ENCODE peak calls at places on chromosomes 6 and 20, in seven cellular contexts. V is cardiac fibroblast, U is HFFc6, I is H1, B is AG10803, H is GM06990, K is AG09309. X is an unnamed sample.

GRCh38 chr20:32672982-32673727 is 586 bp downstream of the C20orf203 start:
- DNase-seq in V (no peak), U (no peak), I (no peak), B (no peak), H (peak; percentile 81), K (no peak), X (no peak)

GRCh38 chr6:159766923-159767322 is 5.1 kb downstream of the ACAT2 start:
- DNase-seq in V (no peak), U (no peak), I (no peak), B (no peak), H (no peak), K (no peak), X (no peak)

GRCh38 chr6:156028310-156029131 is 572.9 kb upstream of the NOX3 start:
- DNase-seq in V (no peak), U (peak; percentile 41), I (no peak), B (peak; percentile 31), H (no peak), K (no peak), X (no peak)

GRCh38 chr20:56995635-56996075 is 270.8 kb downstream of the BMP7 start:
- DNase-seq in V (no peak), U (no peak), I (peak; percentile 49), B (no peak), H (no peak), K (no peak), X (peak; percentile 41)

GRCh38 chr6:118596774-118597332 is 48.8 kb downstream of the PLN start:
- DNase-seq in V (no peak), U (no peak), I (no peak), B (no peak), H (no peak), K (no peak), X (no peak)

GRCh38 chr6:169985121-169986015 is 233.9 kb downstream of the ERMARD start:
- DNase-seq in V (no peak), U (no peak), I (no peak), B (no peak), H (no peak), K (no peak), X (no peak)

GRCh38 chr6:95352064-95352463 is 225.3 kb upstream of the MANEA start:
- DNase-seq in V (peak; percentile 21), U (no peak), I (no peak), B (no peak), H (no peak), K (no peak), X (no peak)

GRCh38 chr6:118171852-118172251 is 264.8 kb downstream of the SLC35F1 start:
- DNase-seq in V (no peak), U (no peak), I (no peak), B (no peak), H (no peak), K (no peak), X (no peak)

GRCh38 chr6:56699066-56699654 is 56.5 kb upstream of the DST start:
- DNase-seq in V (peak; percentile 63), U (peak; percentile 41), I (no peak), B (peak; percentile 50), H (no peak), K (no peak), X (no peak)

GRCh38 chr6:157045831-157046454 is 268.8 kb downstream of the ARID1B start:
- DNase-seq in V (peak; percentile 76), U (peak; percentile 64), I (no peak), B (peak; percentile 81), H (no peak), K (no peak), X (no peak)

GRCh38 chr6:33578588-33579011 is 1.5 kb downstream of the BAK1 start:
- DNase-seq in V (no peak), U (no peak), I (no peak), B (no peak), H (peak; percentile 59), K (no peak), X (no peak)

GRCh38 chr6:90351696-90352095 is 55.1 kb upstream of the BACH2 start:
- DNase-seq in V (peak; percentile 29), U (no peak), I (no peak), B (peak; percentile 29), H (no peak), K (no peak), X (no peak)

GRCh38 chr6:110875548-110876169 is 1.1 kb downstream of the AMD1 start:
- DNase-seq in V (no peak), U (peak; percentile 20), I (no peak), B (no peak), H (peak; percentile 70), K (no peak), X (peak; percentile 42)

GRCh38 chr20:49245921-49246740 is 26.9 kb downstream of the DDX27 start:
- DNase-seq in V (peak; percentile 69), U (peak; percentile 63), I (no peak), B (peak; percentile 65), H (no peak), K (no peak), X (no peak)

GRCh38 chr20:33518071-33518470 is 28.2 kb downstream of the CBFA2T2 start:
- DNase-seq in V (peak; percentile 68), U (peak; percentile 69), I (peak; percentile 25), B (peak; percentile 70), H (no peak), K (peak; percentile 25), X (no peak)

GRCh38 chr20:19233025-19233794 is 20.8 kb downstream of the SLC24A3 start:
- DNase-seq in V (no peak), U (no peak), I (no peak), B (no peak), H (no peak), K (no peak), X (no peak)

GRCh38 chr20:58251979-58252591 is 23.6 kb upstream of the ANKRD60 start:
- DNase-seq in V (peak; percentile 97), U (peak; percentile 89), I (no peak), B (peak; percentile 85), H (no peak), K (peak; percentile 59), X (no peak)

GRCh38 chr20:44464514-44464913 is 11.2 kb upstream of the TTPAL start:
- DNase-seq in V (peak; percentile 25), U (no peak), I (no peak), B (no peak), H (no peak), K (no peak), X (no peak)

GRCh38 chr20:39795401-39796272 is 833.5 kb downstream of the DHX35 start:
- DNase-seq in V (peak; percentile 22), U (no peak), I (no peak), B (peak; percentile 29), H (no peak), K (no peak), X (no peak)

GRCh38 chr20:63974402-63975200 is 4.8 kb downstream of the SAMD10 start:
- DNase-seq in V (peak; percentile 19), U (no peak), I (no peak), B (no peak), H (peak; percentile 9), K (no peak), X (no peak)

GRCh38 chr6:13175759-13176158 is 152.6 kb downstream of the TBC1D7 start:
- DNase-seq in V (no peak), U (no peak), I (no peak), B (no peak), H (no peak), K (no peak), X (no peak)

GRCh38 chr6:122184260-122184934 is 215.1 kb upstream of the HSF2 start:
- DNase-seq in V (peak; percentile 48), U (peak; percentile 32), I (no peak), B (peak; percentile 50), H (no peak), K (peak; percentile 4), X (no peak)

DNA sequence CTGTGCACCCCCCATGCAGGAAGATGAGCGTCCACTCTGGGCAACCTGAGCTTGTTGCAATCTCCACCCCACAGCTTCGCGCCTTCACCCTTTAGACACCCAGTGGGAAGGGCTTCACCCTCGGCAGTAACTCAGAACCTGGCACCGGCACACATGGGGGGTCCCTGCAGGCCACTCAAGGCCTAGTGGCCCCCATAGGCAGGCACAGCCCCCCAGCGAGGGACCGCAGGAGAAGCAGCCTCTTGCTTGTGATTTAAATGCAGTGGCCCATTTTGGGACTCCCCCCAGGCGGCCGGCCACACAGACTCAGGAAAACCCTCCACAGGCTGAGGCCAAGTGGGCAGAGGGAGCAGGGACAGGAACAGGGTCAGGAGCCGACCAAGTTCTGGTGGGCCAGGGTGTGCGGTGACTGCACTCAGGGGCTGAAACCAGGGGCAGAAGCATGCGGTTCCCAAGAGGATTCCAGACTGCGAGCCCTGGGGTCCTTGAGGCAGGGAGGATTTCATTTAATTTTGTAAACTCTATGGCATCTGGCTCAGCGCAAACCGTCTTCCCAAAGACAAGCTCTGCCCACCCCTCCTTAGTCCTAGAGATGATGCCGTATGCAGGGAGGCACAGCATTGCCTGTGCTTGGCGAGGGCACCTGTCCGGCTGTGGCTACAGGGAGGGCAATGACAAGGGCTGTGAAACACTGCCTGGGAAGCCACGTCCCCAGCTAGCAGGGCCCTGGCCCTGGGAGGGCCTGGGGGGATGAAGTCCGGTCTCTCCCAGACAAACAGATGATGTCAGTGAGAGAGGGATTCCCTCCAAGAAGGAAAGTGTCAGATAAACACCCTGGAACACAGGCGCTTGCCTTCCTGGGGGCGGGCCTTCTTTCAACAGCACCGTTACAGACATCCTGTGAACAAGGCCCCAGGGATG is 52.9 kb upstream of the GPR31 start:
- DNase-seq in V (no peak), U (no peak), I (no peak), B (no peak), H (no peak), K (no peak), X (no peak)
- TF ChIP-seq CTCF in V (no peak), U (no peak), I (no peak), B (no peak), H (no peak), K (no peak), X (no peak)

DNA sequence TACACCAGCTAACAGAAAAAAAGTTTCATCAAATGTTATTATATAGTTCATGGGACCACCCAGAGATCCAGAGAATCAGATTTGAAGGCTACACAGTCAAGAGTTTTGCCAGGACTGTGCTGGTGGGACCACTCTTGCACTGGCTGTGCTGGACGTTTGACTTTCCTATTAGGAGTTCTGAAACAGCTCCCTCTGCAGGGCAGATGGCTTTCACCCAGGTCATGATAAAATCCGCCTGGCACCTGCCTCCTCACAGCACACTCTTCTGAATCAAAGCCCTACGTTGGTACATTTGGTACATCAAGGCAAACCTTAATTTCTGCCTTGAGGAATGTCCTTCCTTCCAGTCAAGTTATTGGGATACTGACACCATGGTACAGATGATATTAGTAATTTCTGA is 302.1 kb downstream of the ZNF217 start:
- DNase-seq in V (no peak), U (no peak), I (no peak), B (no peak), H (no peak), K (no peak), X (no peak)
- TF ChIP-seq CTCF in V (no peak), U (peak; percentile 22), I (peak; percentile 64), B (peak; percentile 21), H (peak; percentile 45), K (no peak), X (peak; percentile 40)

DNA sequence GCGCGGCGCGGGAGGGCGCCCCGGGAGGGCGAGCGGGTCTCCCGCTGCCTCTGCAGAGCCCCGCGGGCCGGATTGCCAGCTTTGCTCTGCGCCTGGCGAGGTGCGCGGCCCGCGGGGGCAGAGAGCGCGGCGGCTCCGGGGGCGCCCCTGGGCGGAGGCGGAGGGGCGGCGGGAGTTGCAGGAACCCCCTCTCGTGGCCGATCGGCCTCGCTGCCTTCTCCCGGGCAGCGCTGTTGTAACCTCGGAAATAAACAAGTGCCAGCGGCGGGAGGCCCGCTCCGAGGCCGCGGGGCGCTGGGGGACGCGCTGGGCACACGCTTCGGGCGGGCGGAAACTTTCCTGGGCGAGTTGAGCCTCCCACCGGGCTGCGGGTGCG is 1.2 kb downstream of the CDH4 start:
- DNase-seq in V (peak; percentile 38), U (peak; percentile 41), I (no peak), B (peak; percentile 47), H (no peak), K (no peak), X (peak; percentile 28)
- TF ChIP-seq CTCF in V (no peak), U (peak; percentile 65), I (peak; percentile 34), B (peak; percentile 32), H (no peak), K (peak; percentile 38), X (peak; percentile 56)

GRCh38 chr6:103122766-103123601 is 1729.5 kb downstream of the GRIK2 start:
- DNase-seq in V (peak; percentile 25), U (peak; percentile 17), I (peak; percentile 56), B (peak; percentile 16), H (no peak), K (no peak), X (peak; percentile 58)
- TF ChIP-seq CTCF in V (peak; percentile 14), U (peak; percentile 70), I (peak; percentile 69), B (peak; percentile 26), H (peak; percentile 56), K (no peak), X (peak; percentile 74)